ENCODE peak calls at places on chromosomes 7 and 10, in five cellular contexts. V is heart right ventricle, D is thoracic aorta, C is progenitor cell of endocrine pancreas, A is HL-60. Y is an unnamed sample.

GRCh38 chr10:43042503-43043341 is 34.1 kb upstream of the RET start:
- DNase-seq in V (no peak), D (no peak), C (no peak), A (no peak), Y (no peak)

GRCh38 chr7:77649950-77650349 is 46.3 kb upstream of the RSBN1L start:
- DNase-seq in V (no peak), D (no peak), C (no peak), A (no peak), Y (no peak)

GRCh38 chr7:138000081-138000701 is 1.7 kb downstream of the CREB3L2 start:
- DNase-seq in V (peak), D (no peak), C (no peak), A (no peak), Y (peak)

GRCh38 chr7:105985250-105985649 is 22.2 kb downstream of the CDHR3 start:
- DNase-seq in V (no peak), D (no peak), C (no peak), A (no peak), Y (no peak)

GRCh38 chr10:18918545-18918944 is 130.1 kb upstream of the MALRD1 start:
- DNase-seq in V (no peak), D (no peak), C (no peak), A (no peak), Y (no peak)

GRCh38 chr10:102675887-102676616 is 31.8 kb downstream of the TRIM8 start:
- DNase-seq in V (no peak), D (no peak), C (no peak), A (no peak), Y (no peak)

GRCh38 chr7:157432541-157432956 is 95.7 kb downstream of the DNAJB6 start:
- DNase-seq in V (no peak), D (no peak), C (no peak), A (peak), Y (no peak)

GRCh38 chr10:88913803-88914202 is 33.8 kb downstream of the STAMBPL1 start:
- DNase-seq in V (no peak), D (no peak), C (no peak), A (no peak), Y (no peak)

GRCh38 chr7:82388138-82388537 is 55.4 kb downstream of the CACNA2D1 start:
- DNase-seq in V (no peak), D (no peak), C (no peak), A (no peak), Y (no peak)

GRCh38 chr10:31749293-31749692 is 179.3 kb downstream of the ARHGAP12 start:
- DNase-seq in V (no peak), D (no peak), C (no peak), A (no peak), Y (no peak)

GRCh38 chr10:58807631-58808024 is 295.0 kb downstream of the BICC1 start:
- DNase-seq in V (no peak), D (no peak), C (no peak), A (no peak), Y (no peak)

GRCh38 chr10:91010952-91011351 is 90.1 kb upstream of the ANKRD1 start:
- DNase-seq in V (no peak), D (no peak), C (no peak), A (no peak), Y (no peak)

DNA sequence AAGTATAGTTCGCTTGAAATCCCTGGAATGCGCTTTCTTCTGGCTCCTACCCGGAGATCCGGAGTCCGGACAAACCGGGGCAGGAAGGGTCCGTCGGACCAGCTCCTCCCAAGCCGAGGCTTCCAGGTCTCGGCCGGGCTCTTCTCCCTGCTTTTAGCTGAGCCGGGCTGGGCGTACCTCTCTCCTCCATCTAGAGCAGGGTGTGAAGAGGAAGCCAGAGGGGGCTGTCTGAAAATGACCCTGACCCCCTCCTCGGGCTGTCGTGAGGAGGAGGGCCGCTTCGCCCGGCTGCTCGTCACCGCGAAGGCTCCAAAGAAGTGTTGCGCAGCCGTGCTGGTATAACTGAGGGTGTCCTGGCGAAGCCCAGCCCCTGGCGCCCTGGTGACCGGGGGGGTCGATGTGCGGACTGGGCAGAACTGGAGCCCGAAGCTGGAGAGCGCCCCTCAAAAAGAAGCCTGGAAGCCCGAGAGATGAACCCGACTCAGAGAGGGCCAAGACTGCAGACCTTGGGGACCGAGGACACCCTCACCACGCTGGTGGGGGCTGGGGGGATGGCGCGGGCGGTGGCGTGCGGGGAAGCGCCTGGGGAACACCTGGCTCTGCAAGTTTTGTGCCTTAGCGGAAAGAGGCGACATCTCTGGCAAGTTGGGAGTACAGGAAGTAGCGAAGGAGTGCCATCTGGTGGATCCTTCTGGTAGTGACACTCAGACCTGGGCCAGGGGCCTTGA is 5.7 kb downstream of the KAZALD1 start:
- DNase-seq in V (peak), D (peak), C (peak), A (peak), Y (peak)
- TF ChIP-seq CTCF in V (peak), D (peak), C (peak), A (peak), Y (peak)

GRCh38 chr7:100476903-100477870 is 1.8 kb downstream of the TSC22D4 start:
- DNase-seq in V (no peak), D (no peak), C (no peak), A (no peak), Y (no peak)
- TF ChIP-seq CTCF in V (peak), D (no peak), C (no peak), A (no peak), Y (peak)

GRCh38 chr10:92550924-92551323 is 23.0 kb downstream of the IDE start:
- DNase-seq in V (no peak), D (no peak), C (no peak), A (no peak), Y (no peak)
- TF ChIP-seq CTCF in V (no peak), D (no peak), C (no peak), A (no peak), Y (no peak)

GRCh38 chr10:54026340-54026739 is 774.7 kb downstream of the PCDH15 start:
- DNase-seq in V (no peak), D (no peak), C (no peak), A (no peak), Y (no peak)
- TF ChIP-seq CTCF in V (no peak), D (no peak), C (no peak), A (no peak), Y (no peak)

GRCh38 chr7:156176039-156176438 is 363.8 kb upstream of the SHH start:
- DNase-seq in V (no peak), D (no peak), C (no peak), A (no peak), Y (no peak)
- TF ChIP-seq CTCF in V (no peak), D (no peak), C (no peak), A (no peak), Y (no peak)

GRCh38 chr10:69452676-69453415 is 1.6 kb downstream of the TSPAN15 start:
- DNase-seq in V (no peak), D (no peak), C (no peak), A (no peak), Y (no peak)

GRCh38 chr10:69451784-69452251 is 553 bp downstream of the TSPAN15 start:
- DNase-seq in V (peak), D (no peak), C (peak), A (no peak), Y (no peak)

GRCh38 chr10:69453759-69454158 is 2.5 kb downstream of the TSPAN15 start:
- DNase-seq in V (no peak), D (no peak), C (no peak), A (no peak), Y (no peak)

GRCh38 chr10:69449841-69450240 is 1.4 kb upstream of the TSPAN15 start:
- DNase-seq in V (no peak), D (no peak), C (no peak), A (no peak), Y (peak)

DNA sequence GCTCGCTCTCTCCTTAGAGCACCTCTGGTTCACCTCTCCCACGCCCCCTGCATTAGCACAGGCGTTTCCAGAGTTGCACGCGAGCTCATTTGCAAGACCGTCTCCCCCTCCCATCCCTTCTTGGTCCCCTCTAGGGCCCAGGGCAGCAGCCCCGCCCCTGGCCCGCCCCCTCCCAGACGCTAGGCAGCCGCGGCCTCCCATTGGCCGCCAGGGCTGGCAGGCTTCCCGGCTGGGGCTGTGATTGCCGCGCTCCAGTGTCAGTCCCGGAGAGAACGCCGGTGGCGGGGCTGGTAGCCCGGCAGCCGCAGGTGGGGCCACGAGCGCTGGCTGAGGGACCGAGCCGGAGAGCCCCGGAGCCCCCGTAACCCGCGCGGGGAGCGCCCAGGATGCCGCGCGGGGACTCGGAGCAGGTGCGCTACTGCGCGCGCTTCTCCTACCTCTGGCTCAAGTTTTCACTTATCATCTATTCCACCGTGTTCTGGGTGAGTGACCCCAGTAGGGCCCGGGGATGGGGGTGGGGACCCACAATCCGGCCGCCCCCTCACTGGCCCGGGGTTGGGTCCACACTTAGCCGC is at the start of gene TSPAN15:
- DNase-seq in V (peak), D (peak), C (peak), A (no peak), Y (peak)
- TF ChIP-seq CTCF in V (no peak), D (peak), C (no peak), A (no peak), Y (no peak)

GRCh38 chr7:132518102-132518838 is 58.0 kb downstream of the PLXNA4 start:
- DNase-seq in V (no peak), D (no peak), C (no peak), A (no peak), Y (no peak)
- TF ChIP-seq CTCF in V (peak), D (peak), C (peak), A (peak), Y (no peak)

Y was measured in ascending aorta.